ENCODE peak calls at places on chromosomes 2 and 18, in eight cellular contexts. One of them, this sample, is unnamed.

GRCh38 chr2:120204022-120204405 is 19.2 kb downstream of the TMEM185B start:
- DNase-seq in HS-5: no peak
- DNase-seq in neural crest cell: no peak
- DNase-seq in AG04449: no peak
- DNase-seq in lung: no peak
- DNase-seq in NB4: no peak
- DNase-seq in NT2/D1: no peak
- DNase-seq in GM23248: no peak
- DNase-seq in this sample: no peak

GRCh38 chr2:17300141-17300540 is 218.1 kb downstream of the RAD51AP2 start:
- DNase-seq in NT2/D1: no peak
- DNase-seq in GM23248: peak
- DNase-seq in HS-5: peak
- DNase-seq in NB4: no peak
- DNase-seq in AG04449: peak
- DNase-seq in lung: no peak
- DNase-seq in neural crest cell: no peak
- DNase-seq in this sample: no peak

GRCh38 chr2:3683748-3684454 is 19.5 kb upstream of the DCDC2C start:
- DNase-seq in neural crest cell: no peak
- DNase-seq in HS-5: no peak
- DNase-seq in NT2/D1: no peak
- DNase-seq in GM23248: peak
- DNase-seq in AG04449: no peak
- DNase-seq in lung: no peak
- DNase-seq in NB4: no peak
- DNase-seq in this sample: no peak

GRCh38 chr18:76524477-76524876 is 29.4 kb upstream of the ZNF516 start:
- DNase-seq in NT2/D1: no peak
- DNase-seq in NB4: no peak
- DNase-seq in AG04449: no peak
- DNase-seq in lung: no peak
- DNase-seq in neural crest cell: no peak
- DNase-seq in GM23248: no peak
- DNase-seq in HS-5: no peak
- DNase-seq in this sample: no peak

GRCh38 chr18:50638623-50639398 is 78.9 kb downstream of the MAPK4 start:
- DNase-seq in NB4: no peak
- DNase-seq in neural crest cell: no peak
- DNase-seq in AG04449: no peak
- DNase-seq in HS-5: no peak
- DNase-seq in lung: no peak
- DNase-seq in GM23248: peak
- DNase-seq in NT2/D1: no peak
- DNase-seq in this sample: no peak

GRCh38 chr2:149587220-149587949 is at the start of gene MMADHC:
- DNase-seq in neural crest cell: peak
- DNase-seq in NB4: peak
- DNase-seq in NT2/D1: peak
- DNase-seq in HS-5: peak
- DNase-seq in lung: peak
- DNase-seq in GM23248: peak
- DNase-seq in AG04449: peak
- DNase-seq in this sample: peak

GRCh38 chr2:131394147-131394931 is 30.4 kb upstream of the RAB6D start:
- DNase-seq in neural crest cell: peak
- DNase-seq in GM23248: peak
- DNase-seq in lung: no peak
- DNase-seq in NT2/D1: peak
- DNase-seq in NB4: no peak
- DNase-seq in AG04449: no peak
- DNase-seq in HS-5: no peak
- DNase-seq in this sample: peak

GRCh38 chr18:59908790-59909189 is 9.0 kb downstream of the PMAIP1 start:
- DNase-seq in lung: no peak
- DNase-seq in neural crest cell: no peak
- DNase-seq in AG04449: no peak
- DNase-seq in GM23248: no peak
- DNase-seq in NT2/D1: no peak
- DNase-seq in NB4: no peak
- DNase-seq in HS-5: no peak
- DNase-seq in this sample: no peak

GRCh38 chr2:157404363-157404762 is 39.5 kb downstream of the CYTIP start:
- DNase-seq in NT2/D1: no peak
- DNase-seq in neural crest cell: no peak
- DNase-seq in HS-5: no peak
- DNase-seq in NB4: no peak
- DNase-seq in AG04449: no peak
- DNase-seq in lung: no peak
- DNase-seq in GM23248: peak
- DNase-seq in this sample: peak

GRCh38 chr2:225100856-225101294 is 58.6 kb upstream of the DOCK10 start:
- DNase-seq in lung: no peak
- DNase-seq in NT2/D1: no peak
- DNase-seq in HS-5: peak
- DNase-seq in GM23248: peak
- DNase-seq in NB4: no peak
- DNase-seq in neural crest cell: no peak
- DNase-seq in AG04449: peak
- DNase-seq in this sample: no peak